ENCODE peak calls at places on chromosomes 16 and 17, in five cellular contexts. P is neural progenitor cell; Y is GM20000; Z is GM10248; M is naive thymus-derived CD4-positive, alpha-beta T cell. I is an unnamed sample.
A peak's percentile ranks its signal among the peaks of the same experiment; 100 is the strongest.

GRCh38 chr17:65243838-65244237 is 106.7 kb downstream of the RGS9 start:
- DNase-seq in P (peak; percentile 78), Y (no peak), Z (no peak), M (no peak), I (peak; percentile 85)

GRCh38 chr16:57512296-57513001 is 23.9 kb downstream of the CCDC102A start:
- DNase-seq in P (no peak), Y (no peak), Z (no peak), M (no peak), I (no peak)

GRCh38 chr16:67447508-67448076 is 16.7 kb downstream of the HSD11B2 start:
- DNase-seq in P (no peak), Y (peak; percentile 78), Z (peak; percentile 79), M (peak; percentile 28), I (peak; percentile 71)

GRCh38 chr16:89106533-89107208 is 13.0 kb downstream of the ACSF3 start:
- DNase-seq in P (no peak), Y (no peak), Z (no peak), M (no peak), I (peak; percentile 94)

GRCh38 chr17:19398301-19399181 is 11.6 kb upstream of the MFAP4 start:
- DNase-seq in P (no peak), Y (no peak), Z (no peak), M (no peak), I (no peak)

GRCh38 chr16:2148714-2149629 is 547 bp downstream of the RAB26 start:
- DNase-seq in P (peak; percentile 56), Y (peak; percentile 64), Z (no peak), M (no peak), I (no peak)

GRCh38 chr17:50863221-50863843 is 2.8 kb downstream of the TOB1 start:
- DNase-seq in P (peak; percentile 69), Y (no peak), Z (peak; percentile 34), M (no peak), I (no peak)

GRCh38 chr17:79654960-79655382 is 44.1 kb upstream of the RBFOX3 start:
- DNase-seq in P (no peak), Y (no peak), Z (no peak), M (no peak), I (no peak)

GRCh38 chr16:19884021-19884485 is 595 bp downstream of the GPRC5B start:
- DNase-seq in P (peak; percentile 57), Y (no peak), Z (no peak), M (no peak), I (no peak)

GRCh38 chr16:23143391-23143790 is 5.9 kb downstream of the USP31 start:
- DNase-seq in P (no peak), Y (no peak), Z (no peak), M (no peak), I (no peak)

GRCh38 chr16:51306116-51306515 is 155.0 kb upstream of the SALL1 start:
- DNase-seq in P (no peak), Y (no peak), Z (no peak), M (no peak), I (no peak)

GRCh38 chr17:16908282-16908681 is 63.6 kb downstream of the TNFRSF13B start:
- DNase-seq in P (no peak), Y (no peak), Z (no peak), M (no peak), I (no peak)

GRCh38 chr16:88284626-88285513 is 97.9 kb upstream of the ZNF469 start:
- DNase-seq in P (no peak), Y (no peak), Z (no peak), M (no peak), I (no peak)

GRCh38 chr17:48505788-48506187 is 25.0 kb downstream of the HOXB1 start:
- DNase-seq in P (no peak), Y (peak; percentile 67), Z (peak; percentile 66), M (no peak), I (no peak)

GRCh38 chr16:30980959-30981358 is 4.0 kb upstream of the HSD3B7 start:
- DNase-seq in P (no peak), Y (no peak), Z (no peak), M (no peak), I (no peak)

GRCh38 chr17:81480140-81480917 is 32.3 kb downstream of the ACTG1 start:
- DNase-seq in P (no peak), Y (no peak), Z (no peak), M (no peak), I (no peak)

GRCh38 chr16:59698341-59698979 is 964.3 kb upstream of the GOT2 start:
- DNase-seq in P (no peak), Y (no peak), Z (no peak), M (no peak), I (no peak)

GRCh38 chr17:327296-327695 is 25.3 kb downstream of the RPH3AL start:
- DNase-seq in P (no peak), Y (no peak), Z (no peak), M (no peak), I (no peak)

GRCh38 chr16:67701420-67701819 is 17.7 kb downstream of the GFOD2 start:
- DNase-seq in P (no peak), Y (no peak), Z (no peak), M (no peak), I (no peak)

GRCh38 chr16:24991349-24991748 is 23.8 kb downstream of the ARHGAP17 start:
- DNase-seq in P (no peak), Y (no peak), Z (no peak), M (no peak), I (no peak)

GRCh38 chr16:130533-131173 is 7.8 kb downstream of the NPRL3 start:
- DNase-seq in P (no peak), Y (no peak), Z (no peak), M (no peak), I (no peak)

GRCh38 chr17:43936434-43936833 is 5.8 kb downstream of the PPY start:
- DNase-seq in P (no peak), Y (no peak), Z (no peak), M (no peak), I (no peak)

GRCh38 chr17:4636474-4637100 is 4.9 kb downstream of the ALOX15 start:
- DNase-seq in P (no peak), Y (no peak), Z (no peak), M (no peak), I (no peak)

GRCh38 chr16:17571499-17572093 is 100.8 kb upstream of the XYLT1 start:
- DNase-seq in P (no peak), Y (no peak), Z (no peak), M (no peak), I (no peak)

GRCh38 chr16:70691223-70692129 is 5.6 kb upstream of the MTSS2 start:
- DNase-seq in P (peak; percentile 45), Y (no peak), Z (no peak), M (no peak), I (no peak)

GRCh38 chr17:59754547-59754946 is 47.1 kb downstream of the VMP1 start:
- DNase-seq in P (no peak), Y (no peak), Z (no peak), M (peak; percentile 2), I (no peak)

GRCh38 chr17:5587431-5588032 is 3.2 kb upstream of the NLRP1 start:
- DNase-seq in P (peak; percentile 85), Y (peak; percentile 62), Z (peak; percentile 72), M (peak; percentile 75), I (peak; percentile 72)

GRCh38 chr17:72599891-72600290 is 479.1 kb downstream of the SOX9 start:
- DNase-seq in P (no peak), Y (no peak), Z (no peak), M (no peak), I (no peak)

GRCh38 chr17:79009397-79010303 is at the start of gene CANT1:
- DNase-seq in P (peak; percentile 93), Y (peak; percentile 100), Z (peak; percentile 99), M (peak; percentile 84), I (peak; percentile 81)

GRCh38 chr17:61555127-61555531 is 35.9 kb downstream of the NACA2 start:
- DNase-seq in P (no peak), Y (no peak), Z (no peak), M (no peak), I (peak; percentile 88)